ENCODE peak calls at places on chromosome 6, in nine cellular contexts. H is cortex of kidney; R is AG08396; J is pancreas; O is T-helper 17 cell; X is naive thymus-derived CD4-positive, alpha-beta T cell; U is anterior cingulate cortex; N is H7; Z is GM04503. V is an unnamed sample.

GRCh38 chr6:35725721-35726438 is 11.0 kb upstream of the ARMC12 start:
- DNase-seq in H (no peak), R (no peak), J (peak), O (no peak), X (no peak), U (no peak), N (peak), Z (no peak), V (no peak)

GRCh38 chr6:14804001-14804401 is 441.9 kb upstream of the JARID2 start:
- DNase-seq in H (no peak), R (no peak), J (no peak), O (no peak), X (no peak), U (no peak), N (no peak), Z (no peak), V (no peak)

GRCh38 chr6:110628330-110628729 is 151.9 kb upstream of the SLC22A16 start:
- DNase-seq in H (no peak), R (peak), J (no peak), O (no peak), X (no peak), U (no peak), N (no peak), Z (peak), V (no peak)

GRCh38 chr6:27562027-27562410 is 89.1 kb upstream of the ZNF184 start:
- DNase-seq in H (no peak), R (no peak), J (no peak), O (no peak), X (no peak), U (no peak), N (peak), Z (no peak), V (no peak)

GRCh38 chr6:39669943-39670342 is 55.3 kb downstream of the KIF6 start:
- DNase-seq in H (no peak), R (no peak), J (no peak), O (no peak), X (no peak), U (no peak), N (no peak), Z (no peak), V (no peak)

GRCh38 chr6:127342296-127342945 is 988 bp downstream of the ECHDC1 start:
- DNase-seq in H (no peak), R (no peak), J (peak), O (no peak), X (no peak), U (no peak), N (peak), Z (no peak), V (no peak)

GRCh38 chr6:7770601-7771000 is 44.7 kb downstream of the BMP6 start:
- DNase-seq in H (no peak), R (no peak), J (no peak), O (no peak), X (no peak), U (no peak), N (peak), Z (no peak), V (no peak)

GRCh38 chr6:100460650-100461204 is 4.0 kb downstream of the SIM1 start:
- DNase-seq in H (no peak), R (no peak), J (no peak), O (no peak), X (no peak), U (no peak), N (peak), Z (no peak), V (no peak)

GRCh38 chr6:109336221-109336955 is 45.9 kb downstream of the CD164 start:
- DNase-seq in H (no peak), R (peak), J (peak), O (no peak), X (no peak), U (no peak), N (no peak), Z (no peak), V (no peak)

GRCh38 chr6:40293824-40294188 is 293.4 kb downstream of the LRFN2 start:
- DNase-seq in H (no peak), R (no peak), J (no peak), O (no peak), X (no peak), U (no peak), N (no peak), Z (no peak), V (no peak)

GRCh38 chr6:56156643-56157042 is 90.7 kb downstream of the COL21A1 start:
- DNase-seq in H (no peak), R (no peak), J (no peak), O (no peak), X (no peak), U (no peak), N (no peak), Z (no peak), V (no peak)

GRCh38 chr6:49937017-49937416 is 26.9 kb downstream of the DEFB114 start:
- DNase-seq in H (no peak), R (no peak), J (no peak), O (no peak), X (no peak), U (no peak), N (no peak), Z (no peak), V (no peak)

GRCh38 chr6:154457881-154458284 is 52.6 kb downstream of the CNKSR3 start:
- DNase-seq in H (no peak), R (no peak), J (peak), O (no peak), X (no peak), U (no peak), N (no peak), Z (no peak), V (no peak)

GRCh38 chr6:112752791-112753190 is 405.7 kb downstream of the RFPL4B start:
- DNase-seq in H (no peak), R (no peak), J (no peak), O (no peak), X (no peak), U (no peak), N (no peak), Z (no peak), V (no peak)

GRCh38 chr6:121857551-121857950 is 422.1 kb downstream of the GJA1 start:
- DNase-seq in H (no peak), R (no peak), J (no peak), O (no peak), X (no peak), U (no peak), N (no peak), Z (no peak), V (no peak)

GRCh38 chr6:38212579-38212978 is 393.1 kb downstream of the ZFAND3 start:
- DNase-seq in H (no peak), R (no peak), J (no peak), O (no peak), X (no peak), U (peak), N (no peak), Z (no peak), V (no peak)

GRCh38 chr6:151322570-151322969 is 68.8 kb downstream of the ZBTB2 start:
- DNase-seq in H (no peak), R (no peak), J (no peak), O (no peak), X (no peak), U (no peak), N (no peak), Z (no peak), V (no peak)

GRCh38 chr6:47362857-47363461 is 53.3 kb upstream of the TNFRSF21 start:
- DNase-seq in H (no peak), R (no peak), J (no peak), O (no peak), X (no peak), U (no peak), N (no peak), Z (no peak), V (no peak)

GRCh38 chr6:11317885-11318771 is 85.7 kb upstream of the NEDD9 start:
- DNase-seq in H (no peak), R (peak), J (no peak), O (peak), X (peak), U (no peak), N (no peak), Z (peak), V (peak)

GRCh38 chr6:53300656-53301551 is 47.8 kb downstream of the ELOVL5 start:
- DNase-seq in H (no peak), R (no peak), J (no peak), O (peak), X (no peak), U (peak), N (no peak), Z (no peak), V (no peak)

GRCh38 chr6:115545410-115545986 is 515.2 kb downstream of the FRK start:
- DNase-seq in H (no peak), R (no peak), J (no peak), O (no peak), X (no peak), U (no peak), N (peak), Z (no peak), V (no peak)

GRCh38 chr6:1162367-1163275 is 149.3 kb upstream of the FOXQ1 start:
- DNase-seq in H (no peak), R (no peak), J (no peak), O (no peak), X (no peak), U (no peak), N (no peak), Z (no peak), V (no peak)

GRCh38 chr6:112311950-112312547 is 35.1 kb upstream of the RFPL4B start:
- DNase-seq in H (no peak), R (peak), J (no peak), O (no peak), X (no peak), U (no peak), N (peak), Z (no peak), V (no peak)

GRCh38 chr6:156080371-156080770 is 624.7 kb upstream of the NOX3 start:
- DNase-seq in H (no peak), R (no peak), J (no peak), O (no peak), X (no peak), U (no peak), N (no peak), Z (no peak), V (no peak)

GRCh38 chr6:168827484-168827883 is 386.5 kb downstream of the SMOC2 start:
- DNase-seq in H (no peak), R (no peak), J (no peak), O (no peak), X (no peak), U (no peak), N (no peak), Z (no peak), V (no peak)

GRCh38 chr6:110341671-110342304 is 16.4 kb downstream of the METTL24 start:
- DNase-seq in H (no peak), R (peak), J (no peak), O (no peak), X (no peak), U (no peak), N (peak), Z (no peak), V (no peak)

GRCh38 chr6:153002613-153003293 is at the start of gene MTRF1L:
- DNase-seq in H (peak), R (peak), J (peak), O (peak), X (peak), U (peak), N (peak), Z (peak), V (peak)

GRCh38 chr6:56043076-56043475 is 167.7 kb upstream of the BMP5 start:
- DNase-seq in H (no peak), R (no peak), J (no peak), O (no peak), X (no peak), U (no peak), N (no peak), Z (no peak), V (no peak)

GRCh38 chr6:119881416-119881815 is 531.9 kb upstream of the MAN1A1 start:
- DNase-seq in H (no peak), R (peak), J (no peak), O (no peak), X (no peak), U (no peak), N (no peak), Z (peak), V (no peak)

GRCh38 chr6:27568226-27568889 is 95.5 kb upstream of the ZNF184 start:
- DNase-seq in H (no peak), R (no peak), J (no peak), O (no peak), X (no peak), U (no peak), N (no peak), Z (no peak), V (no peak)

GRCh38 chr6:94501546-94501945 is 1075.8 kb upstream of the MANEA start:
- DNase-seq in H (no peak), R (no peak), J (no peak), O (no peak), X (no peak), U (no peak), N (no peak), Z (no peak), V (no peak)

GRCh38 chr6:37491161-37491829 is 8.4 kb downstream of the CCDC167 start:
- DNase-seq in H (no peak), R (no peak), J (no peak), O (no peak), X (no peak), U (no peak), N (no peak), Z (no peak), V (no peak)

GRCh38 chr6:169985121-169986015 is 233.9 kb downstream of the ERMARD start:
- DNase-seq in H (no peak), R (no peak), J (no peak), O (no peak), X (no peak), U (no peak), N (no peak), Z (no peak), V (no peak)

GRCh38 chr6:74991573-74992332 is 214.1 kb downstream of the COL12A1 start:
- DNase-seq in H (no peak), R (peak), J (no peak), O (no peak), X (no peak), U (no peak), N (peak), Z (no peak), V (peak)

GRCh38 chr6:125584468-125584939 is 164.9 kb upstream of the HEY2 start:
- DNase-seq in H (no peak), R (no peak), J (no peak), O (no peak), X (no peak), U (peak), N (peak), Z (no peak), V (no peak)

GRCh38 chr6:165701005-165701404 is 38.0 kb upstream of the PDE10A start:
- DNase-seq in H (no peak), R (no peak), J (no peak), O (no peak), X (no peak), U (no peak), N (no peak), Z (no peak), V (no peak)

GRCh38 chr6:118715371-118715770 is 64.0 kb upstream of the CEP85L start:
- DNase-seq in H (no peak), R (no peak), J (no peak), O (no peak), X (no peak), U (no peak), N (no peak), Z (no peak), V (no peak)

GRCh38 chr6:7529141-7529540 is 12.3 kb upstream of the DSP start:
- DNase-seq in H (no peak), R (no peak), J (no peak), O (no peak), X (no peak), U (no peak), N (no peak), Z (no peak), V (no peak)

GRCh38 chr6:31572041-31572911 is at the start of gene LTA:
- DNase-seq in H (no peak), R (no peak), J (no peak), O (peak), X (peak), U (no peak), N (peak), Z (no peak), V (no peak)